ENCODE peak calls at places on chromosome 7, in eight cellular contexts. Q is D721Med; U is left lung; O is activated CD4-positive, CD25-positive, alpha-beta regulatory T cell; S is NCI-H226; V is mammary epithelial cell; D is stimulated activated CD8-positive, alpha-beta memory T cell treated with anti-CD3 and anti-CD28 coated beads, Interleukin-15, amount 100 ng/mL, for 24 hours; L is GM12878. J is an unnamed sample.
A peak's percentile ranks its signal among the peaks of the same experiment; 100 is the strongest.

GRCh38 chr7:133887459-133887858 is 239.7 kb upstream of the LRGUK start:
- DNase-seq in Q (no peak), U (no peak), O (no peak), S (no peak), V (no peak), D (no peak), L (no peak), J (no peak)

GRCh38 chr7:41574377-41574776 is 128.5 kb downstream of the INHBA start:
- DNase-seq in Q (no peak), U (no peak), O (no peak), S (peak; percentile 55), V (peak; percentile 20), D (no peak), L (no peak), J (no peak)

GRCh38 chr7:29035044-29035740 is 77.1 kb upstream of the TRIL start:
- DNase-seq in Q (no peak), U (no peak), O (no peak), S (no peak), V (peak; percentile 83), D (no peak), L (no peak), J (no peak)

GRCh38 chr7:151755131-151755787 is 121.7 kb downstream of the PRKAG2 start:
- DNase-seq in Q (no peak), U (no peak), O (no peak), S (no peak), V (no peak), D (no peak), L (no peak), J (no peak)

GRCh38 chr7:93765475-93765874 is 125.1 kb downstream of the TFPI2 start:
- DNase-seq in Q (no peak), U (no peak), O (no peak), S (no peak), V (no peak), D (no peak), L (no peak), J (no peak)

GRCh38 chr7:90768301-90768700 is 172.2 kb downstream of the CDK14 start:
- DNase-seq in Q (no peak), U (no peak), O (no peak), S (no peak), V (no peak), D (no peak), L (no peak), J (no peak)

GRCh38 chr7:42770106-42770505 is 141.8 kb downstream of the C7orf25 start:
- DNase-seq in Q (no peak), U (no peak), O (no peak), S (peak; percentile 34), V (peak; percentile 38), D (no peak), L (no peak), J (peak; percentile 51)

GRCh38 chr7:46745700-46746090 is 824.6 kb upstream of the IGFBP3 start:
- DNase-seq in Q (no peak), U (no peak), O (no peak), S (no peak), V (no peak), D (no peak), L (no peak), J (no peak)

GRCh38 chr7:48424731-48425130 is 253.5 kb downstream of the ABCA13 start:
- DNase-seq in Q (no peak), U (no peak), O (no peak), S (peak; percentile 12), V (peak; percentile 48), D (no peak), L (no peak), J (no peak)